ENCODE peak calls at places on chromosome 11, in eight cellular contexts. One of them, this sample, is unnamed.

GRCh38 chr11:44311339-44312261 is 1.7 kb upstream of the ALX4 start:
- DNase-seq in Panc1: no peak
- DNase-seq in activated T-cell treated with anti-CD3 and anti-CD28 coated beads for 24 hours: no peak
- DNase-seq in A549: no peak
- DNase-seq in dermis microvascular lymphatic vessel endothelial cell: no peak
- DNase-seq in hepatic stellate cell: no peak
- DNase-seq in islet precursor cell: no peak
- DNase-seq in T-helper 1 cell: no peak
- DNase-seq in this sample: no peak

GRCh38 chr11:22785251-22785650 is 44.4 kb downstream of the SVIP start:
- DNase-seq in Panc1: no peak
- DNase-seq in activated T-cell treated with anti-CD3 and anti-CD28 coated beads for 24 hours: no peak
- DNase-seq in A549: no peak
- DNase-seq in dermis microvascular lymphatic vessel endothelial cell: peak; percentile 82
- DNase-seq in hepatic stellate cell: no peak
- DNase-seq in islet precursor cell: no peak
- DNase-seq in T-helper 1 cell: no peak
- DNase-seq in this sample: no peak

GRCh38 chr11:45025716-45026492 is 75.2 kb upstream of the TP53I11 start:
- DNase-seq in Panc1: no peak
- DNase-seq in activated T-cell treated with anti-CD3 and anti-CD28 coated beads for 24 hours: no peak
- DNase-seq in A549: no peak
- DNase-seq in dermis microvascular lymphatic vessel endothelial cell: peak; percentile 96
- DNase-seq in hepatic stellate cell: no peak
- DNase-seq in islet precursor cell: no peak
- DNase-seq in T-helper 1 cell: no peak
- DNase-seq in this sample: no peak

GRCh38 chr11:118305726-118306125 is 1.2 kb downstream of the CD3E start:
- DNase-seq in Panc1: no peak
- DNase-seq in activated T-cell treated with anti-CD3 and anti-CD28 coated beads for 24 hours: peak; percentile 23
- DNase-seq in A549: no peak
- DNase-seq in dermis microvascular lymphatic vessel endothelial cell: no peak
- DNase-seq in hepatic stellate cell: no peak
- DNase-seq in islet precursor cell: no peak
- DNase-seq in T-helper 1 cell: peak; percentile 42
- DNase-seq in this sample: no peak

GRCh38 chr11:81033779-81034550 is 1593.1 kb upstream of the TENM4 start:
- DNase-seq in Panc1: no peak
- DNase-seq in activated T-cell treated with anti-CD3 and anti-CD28 coated beads for 24 hours: no peak
- DNase-seq in A549: no peak
- DNase-seq in dermis microvascular lymphatic vessel endothelial cell: no peak
- DNase-seq in hepatic stellate cell: no peak
- DNase-seq in islet precursor cell: no peak
- DNase-seq in T-helper 1 cell: no peak
- DNase-seq in this sample: no peak

GRCh38 chr11:36702330-36703054 is 104.5 kb upstream of the RAG2 start:
- DNase-seq in Panc1: peak; percentile 53
- DNase-seq in activated T-cell treated with anti-CD3 and anti-CD28 coated beads for 24 hours: no peak
- DNase-seq in A549: peak; percentile 73
- DNase-seq in dermis microvascular lymphatic vessel endothelial cell: peak; percentile 65
- DNase-seq in hepatic stellate cell: peak; percentile 31
- DNase-seq in islet precursor cell: peak; percentile 74
- DNase-seq in T-helper 1 cell: no peak
- DNase-seq in this sample: peak; percentile 78

GRCh38 chr11:70467196-70468085 is 69.1 kb downstream of the CTTN start:
- DNase-seq in Panc1: peak; percentile 35
- DNase-seq in activated T-cell treated with anti-CD3 and anti-CD28 coated beads for 24 hours: peak; percentile 21
- DNase-seq in A549: peak; percentile 57
- DNase-seq in dermis microvascular lymphatic vessel endothelial cell: peak; percentile 52
- DNase-seq in hepatic stellate cell: peak; percentile 72
- DNase-seq in islet precursor cell: peak; percentile 57
- DNase-seq in T-helper 1 cell: no peak
- DNase-seq in this sample: peak; percentile 80

GRCh38 chr11:33635161-33635560 is 65.5 kb downstream of the C11orf91 start:
- DNase-seq in Panc1: no peak
- DNase-seq in activated T-cell treated with anti-CD3 and anti-CD28 coated beads for 24 hours: no peak
- DNase-seq in A549: no peak
- DNase-seq in dermis microvascular lymphatic vessel endothelial cell: no peak
- DNase-seq in hepatic stellate cell: peak; percentile 42
- DNase-seq in islet precursor cell: no peak
- DNase-seq in T-helper 1 cell: no peak
- DNase-seq in this sample: no peak

GRCh38 chr11:1574256-1575242 is 2.5 kb upstream of the DUSP8 start:
- DNase-seq in Panc1: no peak
- DNase-seq in activated T-cell treated with anti-CD3 and anti-CD28 coated beads for 24 hours: peak; percentile 42
- DNase-seq in A549: peak; percentile 68
- DNase-seq in dermis microvascular lymphatic vessel endothelial cell: peak; percentile 45
- DNase-seq in hepatic stellate cell: peak; percentile 70
- DNase-seq in islet precursor cell: peak; percentile 73
- DNase-seq in T-helper 1 cell: peak; percentile 53
- DNase-seq in this sample: peak; percentile 73

GRCh38 chr11:34910817-34911216 is 5.4 kb downstream of the APIP start:
- DNase-seq in Panc1: no peak
- DNase-seq in activated T-cell treated with anti-CD3 and anti-CD28 coated beads for 24 hours: no peak
- DNase-seq in A549: no peak
- DNase-seq in dermis microvascular lymphatic vessel endothelial cell: no peak
- DNase-seq in hepatic stellate cell: no peak
- DNase-seq in islet precursor cell: no peak
- DNase-seq in T-helper 1 cell: no peak
- DNase-seq in this sample: no peak

GRCh38 chr11:110077866-110078325 is 15.3 kb upstream of the ZC3H12C start:
- DNase-seq in Panc1: no peak
- DNase-seq in activated T-cell treated with anti-CD3 and anti-CD28 coated beads for 24 hours: no peak
- DNase-seq in A549: no peak
- DNase-seq in dermis microvascular lymphatic vessel endothelial cell: peak; percentile 86
- DNase-seq in hepatic stellate cell: no peak
- DNase-seq in islet precursor cell: peak; percentile 63
- DNase-seq in T-helper 1 cell: no peak
- DNase-seq in this sample: no peak

GRCh38 chr11:102807921-102808320 is 10.0 kb upstream of the MMP1 start:
- DNase-seq in Panc1: no peak
- DNase-seq in activated T-cell treated with anti-CD3 and anti-CD28 coated beads for 24 hours: no peak
- DNase-seq in A549: peak; percentile 33
- DNase-seq in dermis microvascular lymphatic vessel endothelial cell: peak; percentile 28
- DNase-seq in hepatic stellate cell: peak; percentile 13
- DNase-seq in islet precursor cell: peak; percentile 88
- DNase-seq in T-helper 1 cell: no peak
- DNase-seq in this sample: peak; percentile 77

GRCh38 chr11:10622957-10623787 is 54.7 kb upstream of the LYVE1 start:
- DNase-seq in Panc1: no peak
- DNase-seq in activated T-cell treated with anti-CD3 and anti-CD28 coated beads for 24 hours: no peak
- DNase-seq in A549: no peak
- DNase-seq in dermis microvascular lymphatic vessel endothelial cell: no peak
- DNase-seq in hepatic stellate cell: no peak
- DNase-seq in islet precursor cell: peak; percentile 53
- DNase-seq in T-helper 1 cell: no peak
- DNase-seq in this sample: no peak

GRCh38 chr11:93039841-93040240 is 70.4 kb downstream of the MTNR1B start:
- DNase-seq in Panc1: no peak
- DNase-seq in activated T-cell treated with anti-CD3 and anti-CD28 coated beads for 24 hours: no peak
- DNase-seq in A549: no peak
- DNase-seq in dermis microvascular lymphatic vessel endothelial cell: no peak
- DNase-seq in hepatic stellate cell: no peak
- DNase-seq in islet precursor cell: no peak
- DNase-seq in T-helper 1 cell: no peak
- DNase-seq in this sample: no peak

GRCh38 chr11:22928207-22928917 is 68.1 kb upstream of the CCDC179 start:
- DNase-seq in Panc1: no peak
- DNase-seq in activated T-cell treated with anti-CD3 and anti-CD28 coated beads for 24 hours: no peak
- DNase-seq in A549: no peak
- DNase-seq in dermis microvascular lymphatic vessel endothelial cell: peak; percentile 4
- DNase-seq in hepatic stellate cell: no peak
- DNase-seq in islet precursor cell: no peak
- DNase-seq in T-helper 1 cell: no peak
- DNase-seq in this sample: no peak

GRCh38 chr11:1370186-1371025 is 19.3 kb upstream of the BRSK2 start:
- DNase-seq in Panc1: no peak
- DNase-seq in activated T-cell treated with anti-CD3 and anti-CD28 coated beads for 24 hours: no peak
- DNase-seq in A549: no peak
- DNase-seq in dermis microvascular lymphatic vessel endothelial cell: no peak
- DNase-seq in hepatic stellate cell: no peak
- DNase-seq in islet precursor cell: no peak
- DNase-seq in T-helper 1 cell: no peak
- DNase-seq in this sample: no peak

GRCh38 chr11:123775274-123775673 is 21.0 kb upstream of the OR6X1 start:
- DNase-seq in Panc1: no peak
- DNase-seq in activated T-cell treated with anti-CD3 and anti-CD28 coated beads for 24 hours: no peak
- DNase-seq in A549: no peak
- DNase-seq in dermis microvascular lymphatic vessel endothelial cell: no peak
- DNase-seq in hepatic stellate cell: no peak
- DNase-seq in islet precursor cell: no peak
- DNase-seq in T-helper 1 cell: no peak
- DNase-seq in this sample: peak; percentile 4

GRCh38 chr11:129803533-129803932 is 12.1 kb upstream of the TMEM45B start:
- DNase-seq in Panc1: no peak
- DNase-seq in activated T-cell treated with anti-CD3 and anti-CD28 coated beads for 24 hours: no peak
- DNase-seq in A549: no peak
- DNase-seq in dermis microvascular lymphatic vessel endothelial cell: no peak
- DNase-seq in hepatic stellate cell: no peak
- DNase-seq in islet precursor cell: no peak
- DNase-seq in T-helper 1 cell: no peak
- DNase-seq in this sample: no peak

GRCh38 chr11:85307381-85307780 is 319.8 kb downstream of the DLG2 start:
- DNase-seq in Panc1: no peak
- DNase-seq in activated T-cell treated with anti-CD3 and anti-CD28 coated beads for 24 hours: no peak
- DNase-seq in A549: no peak
- DNase-seq in dermis microvascular lymphatic vessel endothelial cell: no peak
- DNase-seq in hepatic stellate cell: no peak
- DNase-seq in islet precursor cell: no peak
- DNase-seq in T-helper 1 cell: no peak
- DNase-seq in this sample: no peak

GRCh38 chr11:74721479-74721835 is 9.8 kb downstream of the CHRDL2 start:
- DNase-seq in Panc1: no peak
- DNase-seq in activated T-cell treated with anti-CD3 and anti-CD28 coated beads for 24 hours: no peak
- DNase-seq in A549: no peak
- DNase-seq in dermis microvascular lymphatic vessel endothelial cell: no peak
- DNase-seq in hepatic stellate cell: no peak
- DNase-seq in islet precursor cell: no peak
- DNase-seq in T-helper 1 cell: no peak
- DNase-seq in this sample: no peak

GRCh38 chr11:34837246-34837856 is 78.8 kb downstream of the APIP start:
- DNase-seq in Panc1: no peak
- DNase-seq in activated T-cell treated with anti-CD3 and anti-CD28 coated beads for 24 hours: no peak
- DNase-seq in A549: no peak
- DNase-seq in dermis microvascular lymphatic vessel endothelial cell: peak; percentile 38
- DNase-seq in hepatic stellate cell: no peak
- DNase-seq in islet precursor cell: no peak
- DNase-seq in T-helper 1 cell: no peak
- DNase-seq in this sample: no peak

GRCh38 chr11:497565-498296 is 9.3 kb downstream of the RNH1 start:
- DNase-seq in Panc1: no peak
- DNase-seq in activated T-cell treated with anti-CD3 and anti-CD28 coated beads for 24 hours: no peak
- DNase-seq in A549: no peak
- DNase-seq in dermis microvascular lymphatic vessel endothelial cell: no peak
- DNase-seq in hepatic stellate cell: no peak
- DNase-seq in islet precursor cell: no peak
- DNase-seq in T-helper 1 cell: no peak
- DNase-seq in this sample: no peak

GRCh38 chr11:11313426-11313825 is 39.6 kb downstream of the CSNK2A3 start:
- DNase-seq in Panc1: no peak
- DNase-seq in activated T-cell treated with anti-CD3 and anti-CD28 coated beads for 24 hours: no peak
- DNase-seq in A549: peak; percentile 15
- DNase-seq in dermis microvascular lymphatic vessel endothelial cell: peak; percentile 62
- DNase-seq in hepatic stellate cell: no peak
- DNase-seq in islet precursor cell: no peak
- DNase-seq in T-helper 1 cell: no peak
- DNase-seq in this sample: no peak

GRCh38 chr11:13826505-13827278 is 135.8 kb upstream of the SPON1 start:
- DNase-seq in Panc1: no peak
- DNase-seq in activated T-cell treated with anti-CD3 and anti-CD28 coated beads for 24 hours: no peak
- DNase-seq in A549: no peak
- DNase-seq in dermis microvascular lymphatic vessel endothelial cell: no peak
- DNase-seq in hepatic stellate cell: no peak
- DNase-seq in islet precursor cell: no peak
- DNase-seq in T-helper 1 cell: no peak
- DNase-seq in this sample: no peak

GRCh38 chr11:130781906-130782305 is 134.4 kb downstream of the SNX19 start:
- DNase-seq in Panc1: no peak
- DNase-seq in activated T-cell treated with anti-CD3 and anti-CD28 coated beads for 24 hours: no peak
- DNase-seq in A549: peak; percentile 9
- DNase-seq in dermis microvascular lymphatic vessel endothelial cell: peak; percentile 13
- DNase-seq in hepatic stellate cell: peak; percentile 71
- DNase-seq in islet precursor cell: no peak
- DNase-seq in T-helper 1 cell: no peak
- DNase-seq in this sample: no peak